ENCODE peak calls at places on chromosome 19, in six cellular contexts. L is WTC11, N is A549, E is H1, Q is K562, U is HepG2. I is an unnamed sample.
A peak's percentile ranks its signal among the peaks of the same experiment; 100 is the strongest.

GRCh38 chr19:40445945-40446784 is 2.0 kb upstream of the SERTAD3 start:
- DNase-seq in L (peak; percentile 66), E (peak; percentile 50), U (no peak), N (peak; percentile 73), Q (peak; percentile 57), I (no peak)

GRCh38 chr19:1066748-1067340 is at the start of gene ARHGAP45:
- DNase-seq in E (peak; percentile 79), U (no peak), N (no peak), L (peak; percentile 49), Q (peak; percentile 83), I (no peak)

GRCh38 chr19:6590458-6591319 is at the start of gene CD70:
- DNase-seq in N (peak; percentile 55), U (no peak), E (peak; percentile 79), Q (peak; percentile 7), L (peak; percentile 65), I (no peak)

GRCh38 chr19:6522712-6523111 is 8.1 kb upstream of the TNFSF9 start:
- DNase-seq in U (no peak), E (no peak), L (no peak), N (no peak), Q (no peak), I (no peak)

GRCh38 chr19:17281391-17282304 is at the start of gene ANKLE1:
- DNase-seq in L (peak; percentile 68), N (no peak), E (peak; percentile 79), Q (peak; percentile 63), U (no peak), I (no peak)

GRCh38 chr19:48683349-48683748 is 10.5 kb upstream of the NTN5 start:
- DNase-seq in L (no peak), Q (no peak), E (no peak), N (no peak), U (no peak), I (peak; percentile 73)

GRCh38 chr19:33496016-33496415 is 25.6 kb downstream of the PEPD start:
- DNase-seq in E (no peak), Q (no peak), L (no peak), N (no peak), U (no peak), I (no peak)

GRCh38 chr19:34253711-34254551 is 423 bp upstream of the GARRE1 start:
- DNase-seq in Q (no peak), E (peak; percentile 96), L (peak; percentile 95), U (peak; percentile 66), N (no peak), I (peak; percentile 60)

GRCh38 chr19:56110515-56111448 is 10.3 kb downstream of the ZNF787 start:
- DNase-seq in Q (no peak), U (peak; percentile 78), L (no peak), N (no peak), E (no peak), I (peak; percentile 61)

GRCh38 chr19:48543121-48543710 is 8.8 kb upstream of the SULT2B1 start:
- DNase-seq in U (no peak), E (no peak), N (peak; percentile 78), L (no peak), Q (no peak), I (peak; percentile 80)

GRCh38 chr19:6812612-6813011 is 40.1 kb downstream of the VAV1 start:
- DNase-seq in N (no peak), L (no peak), U (no peak), Q (no peak), E (no peak), I (no peak)

GRCh38 chr19:55406869-55407624 is 541 bp downstream of the UBE2S start:
- DNase-seq in U (no peak), L (no peak), E (no peak), N (no peak), Q (peak; percentile 79), I (peak; percentile 38)

GRCh38 chr19:38210458-38210987 is 13.5 kb downstream of the DPF1 start:
- DNase-seq in U (no peak), L (peak; percentile 93), E (peak; percentile 90), Q (peak; percentile 67), N (no peak), I (no peak)

GRCh38 chr19:54431255-54431838 is 16.1 kb downstream of the TTYH1 start:
- DNase-seq in N (peak; percentile 41), L (no peak), Q (no peak), U (no peak), E (no peak), I (no peak)

GRCh38 chr19:38049105-38049649 is 142.2 kb downstream of the SIPA1L3 start:
- DNase-seq in E (no peak), N (no peak), Q (no peak), U (no peak), L (no peak), I (no peak)

DNA sequence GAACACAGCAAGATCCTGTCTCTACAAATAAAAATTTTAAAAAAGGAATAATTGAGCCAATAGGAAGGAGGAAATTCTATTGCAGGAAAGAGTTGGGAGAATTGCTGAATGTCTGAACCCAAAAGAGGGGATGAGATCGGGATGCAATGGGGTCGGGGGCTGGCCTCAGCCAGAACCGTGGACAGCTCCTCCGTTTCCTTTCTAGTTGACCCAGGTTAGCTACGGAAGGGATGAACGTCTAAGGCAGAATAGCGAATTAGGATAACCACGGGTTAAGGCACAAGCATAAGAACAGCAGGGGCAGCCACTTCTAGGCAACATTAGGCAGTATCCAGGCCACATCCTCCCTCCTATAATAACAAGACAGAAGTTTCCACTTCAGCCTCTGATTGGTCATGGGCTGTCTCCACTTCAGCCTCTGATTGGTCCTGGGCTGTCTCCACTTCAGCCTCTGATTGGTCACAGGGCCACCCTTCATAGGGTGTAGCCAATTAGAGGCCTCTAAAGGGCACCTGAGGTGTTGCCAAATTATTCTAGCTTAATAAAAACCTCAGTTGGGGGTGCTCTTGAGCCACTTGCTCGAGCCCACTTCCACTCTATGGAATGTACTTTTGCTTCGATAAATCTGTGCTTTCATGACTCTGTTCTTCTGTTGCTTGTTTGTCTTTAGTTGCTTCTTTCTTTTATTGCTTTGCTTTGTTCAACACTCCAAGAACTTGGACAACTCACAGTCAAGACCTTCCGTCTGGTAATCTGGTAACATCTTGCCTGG is 24.9 kb upstream of the TPM4 start:
- DNase-seq in N (peak; percentile 53), L (no peak), Q (peak; percentile 48), E (no peak), U (no peak), I (peak; percentile 47)
- TF ChIP-seq JUN in N (no peak), L (no peak), Q (no peak), E (no peak), U (no peak), I (no peak)

GRCh38 chr19:31127132-31127967 is 221.9 kb downstream of the TSHZ3 start:
- DNase-seq in N (peak; percentile 82), E (no peak), L (no peak), U (no peak), Q (no peak), I (no peak)
- TF ChIP-seq CTCF in N (no peak), E (no peak), L (no peak), U (no peak), Q (no peak), I (no peak)

GRCh38 chr19:27676334-27676733 is 1536.6 kb downstream of the UQCRFS1 start:
- DNase-seq in N (no peak), L (no peak), U (no peak), E (no peak), Q (no peak), I (no peak)

GRCh38 chr19:27673986-27674385 is 1539.0 kb downstream of the UQCRFS1 start:
- DNase-seq in N (no peak), L (no peak), E (no peak), U (no peak), Q (no peak), I (no peak)

GRCh38 chr19:27675771-27676170 is 1537.2 kb downstream of the UQCRFS1 start:
- DNase-seq in U (no peak), Q (no peak), E (no peak), N (no peak), L (no peak), I (no peak)

GRCh38 chr19:27676877-27677276 is 1536.1 kb downstream of the UQCRFS1 start:
- DNase-seq in E (no peak), N (no peak), L (no peak), Q (no peak), U (no peak), I (no peak)

DNA sequence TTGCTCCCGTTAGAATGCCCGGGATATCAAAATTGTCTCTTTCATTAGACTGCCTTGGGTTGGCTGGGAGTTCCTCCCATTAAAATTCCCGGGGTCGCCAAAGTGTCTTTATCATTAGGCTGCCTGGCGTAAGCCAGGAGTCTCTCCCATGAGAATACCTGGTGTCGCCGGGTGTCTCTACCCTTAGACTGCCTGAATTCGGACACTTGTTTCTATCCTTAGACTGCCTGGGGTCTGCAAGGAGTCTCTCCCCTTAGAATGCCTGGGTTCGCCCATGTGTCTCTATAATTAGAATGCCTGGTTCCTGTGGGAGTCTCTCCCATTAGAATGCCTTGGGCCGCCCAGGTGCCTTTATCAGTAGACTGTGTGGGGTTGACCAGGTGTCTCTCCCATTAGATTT is 1538.2 kb downstream of the UQCRFS1 start:
- DNase-seq in Q (no peak), U (no peak), E (no peak), L (no peak), N (no peak), I (no peak)
- TF ChIP-seq JUN in Q (no peak), U (no peak), E (no peak), L (no peak), N (no peak), I (no peak)

GRCh38 chr19:28715157-28715556 is 497.8 kb downstream of the UQCRFS1 start:
- DNase-seq in U (no peak), L (no peak), Q (no peak), N (no peak), E (no peak), I (no peak)

GRCh38 chr19:28711401-28711800 is 501.6 kb downstream of the UQCRFS1 start:
- DNase-seq in L (no peak), Q (no peak), E (no peak), N (no peak), U (no peak), I (no peak)

GRCh38 chr19:28705008-28705407 is 507.9 kb downstream of the UQCRFS1 start:
- DNase-seq in L (no peak), U (peak; percentile 21), N (peak; percentile 58), E (no peak), Q (peak; percentile 19), I (no peak)

GRCh38 chr19:28706693-28707092 is 506.3 kb downstream of the UQCRFS1 start:
- DNase-seq in U (no peak), Q (no peak), L (no peak), N (no peak), E (no peak), I (no peak)

DNA sequence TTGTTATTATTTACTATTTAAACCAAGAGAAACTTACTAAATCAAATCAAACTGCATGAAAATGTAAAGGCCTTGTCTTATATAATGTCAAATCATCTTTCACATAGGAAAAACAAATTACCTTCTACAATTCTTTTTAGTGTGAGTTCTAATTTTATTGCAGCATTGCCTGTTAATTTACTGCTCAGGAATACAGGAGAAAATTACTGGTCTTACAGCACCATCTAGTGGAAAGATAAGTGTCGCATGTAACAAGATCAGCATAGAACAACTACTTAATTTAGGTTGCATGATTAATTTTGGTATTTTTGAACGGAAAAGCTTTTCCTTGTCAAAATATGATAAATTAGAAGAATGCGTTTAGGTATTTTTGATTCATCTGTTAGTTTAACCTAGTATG is 502.7 kb downstream of the UQCRFS1 start:
- DNase-seq in E (no peak), N (peak; percentile 79), U (peak; percentile 43), Q (peak; percentile 54), L (no peak), I (peak; percentile 54)
- TF ChIP-seq CTCF in E (peak; percentile 62), N (peak; percentile 87), U (peak; percentile 63), Q (peak; percentile 78), L (peak; percentile 60), I (peak; percentile 44)